ENCODE peak calls at places on chromosomes 2 and 18, in seven cellular contexts. J is H9, Z is neuronal stem cell, I is HCT116, X is A549, B is fibroblast of lung, T is PC-9. A is an unnamed sample.

GRCh38 chr18:62554083-62554815 is 31.4 kb downstream of the ZCCHC2 start:
- DNase-seq in J (no peak), Z (no peak), I (no peak), X (no peak), B (no peak), T (no peak), A (no peak)

GRCh38 chr2:101256316-101256715 is 3.6 kb downstream of the CNOT11 start:
- DNase-seq in J (no peak), Z (no peak), I (no peak), X (no peak), B (no peak), T (peak; percentile 21), A (no peak)

GRCh38 chr2:112582314-112582746 is 2.1 kb upstream of the CHCHD5 start:
- DNase-seq in J (no peak), Z (no peak), I (peak; percentile 24), X (no peak), B (peak; percentile 78), T (peak; percentile 20), A (peak; percentile 79)

GRCh38 chr2:75098856-75099255 is 100.5 kb downstream of the TACR1 start:
- DNase-seq in J (peak; percentile 49), Z (peak; percentile 30), I (no peak), X (peak; percentile 13), B (peak; percentile 32), T (peak; percentile 11), A (peak; percentile 10)

GRCh38 chr2:217858519-217859466 is 144.0 kb downstream of the TNS1 start:
- DNase-seq in J (peak; percentile 46), Z (peak; percentile 43), I (no peak), X (no peak), B (peak; percentile 94), T (peak; percentile 18), A (no peak)

GRCh38 chr2:26609839-26610277 is 31.3 kb downstream of the CIB4 start:
- DNase-seq in J (no peak), Z (no peak), I (no peak), X (no peak), B (no peak), T (no peak), A (peak; percentile 33)

GRCh38 chr18:50030146-50030545 is 164.8 kb downstream of the MYO5B start:
- DNase-seq in J (no peak), Z (no peak), I (no peak), X (no peak), B (no peak), T (no peak), A (no peak)

GRCh38 chr2:43144265-43144664 is 82.1 kb downstream of the ZFP36L2 start:
- DNase-seq in J (no peak), Z (no peak), I (no peak), X (no peak), B (peak; percentile 72), T (no peak), A (no peak)

GRCh38 chr2:99615247-99615771 is 125.5 kb upstream of the REV1 start:
- DNase-seq in J (peak; percentile 58), Z (no peak), I (peak; percentile 21), X (no peak), B (no peak), T (peak; percentile 19), A (no peak)

GRCh38 chr2:160338891-160339290 is 138.8 kb upstream of the ITGB6 start:
- DNase-seq in J (no peak), Z (no peak), I (no peak), X (no peak), B (peak; percentile 60), T (no peak), A (no peak)

GRCh38 chr2:60440080-60440753 is 113.2 kb downstream of the BCL11A start:
- DNase-seq in J (no peak), Z (no peak), I (no peak), X (no peak), B (no peak), T (no peak), A (peak; percentile 45)
- H3K4me1 ChIP-seq in J (peaks cover 3% of the 10 kb centered on the region), Z (no peaks in the 10 kb centered on the region), I (no peaks in the 10 kb centered on the region), X (no peaks in the 10 kb centered on the region), B (no peaks in the 10 kb centered on the region), T (no peaks in the 10 kb centered on the region), A (peaks cover 74% of the 10 kb centered on the region)

GRCh38 chr18:46723856-46724415 is 32.9 kb downstream of the ST8SIA5 start:
- DNase-seq in J (no peak), Z (no peak), I (no peak), X (no peak), B (no peak), T (no peak), A (no peak)
- H3K4me2 ChIP-seq in J (no peak overlapping the region), Z (no peak overlapping the region), I (no peak overlapping the region), X (no peak overlapping the region), B (no peak overlapping the region), T (no peak overlapping the region), A (no peak overlapping the region)

DNA sequence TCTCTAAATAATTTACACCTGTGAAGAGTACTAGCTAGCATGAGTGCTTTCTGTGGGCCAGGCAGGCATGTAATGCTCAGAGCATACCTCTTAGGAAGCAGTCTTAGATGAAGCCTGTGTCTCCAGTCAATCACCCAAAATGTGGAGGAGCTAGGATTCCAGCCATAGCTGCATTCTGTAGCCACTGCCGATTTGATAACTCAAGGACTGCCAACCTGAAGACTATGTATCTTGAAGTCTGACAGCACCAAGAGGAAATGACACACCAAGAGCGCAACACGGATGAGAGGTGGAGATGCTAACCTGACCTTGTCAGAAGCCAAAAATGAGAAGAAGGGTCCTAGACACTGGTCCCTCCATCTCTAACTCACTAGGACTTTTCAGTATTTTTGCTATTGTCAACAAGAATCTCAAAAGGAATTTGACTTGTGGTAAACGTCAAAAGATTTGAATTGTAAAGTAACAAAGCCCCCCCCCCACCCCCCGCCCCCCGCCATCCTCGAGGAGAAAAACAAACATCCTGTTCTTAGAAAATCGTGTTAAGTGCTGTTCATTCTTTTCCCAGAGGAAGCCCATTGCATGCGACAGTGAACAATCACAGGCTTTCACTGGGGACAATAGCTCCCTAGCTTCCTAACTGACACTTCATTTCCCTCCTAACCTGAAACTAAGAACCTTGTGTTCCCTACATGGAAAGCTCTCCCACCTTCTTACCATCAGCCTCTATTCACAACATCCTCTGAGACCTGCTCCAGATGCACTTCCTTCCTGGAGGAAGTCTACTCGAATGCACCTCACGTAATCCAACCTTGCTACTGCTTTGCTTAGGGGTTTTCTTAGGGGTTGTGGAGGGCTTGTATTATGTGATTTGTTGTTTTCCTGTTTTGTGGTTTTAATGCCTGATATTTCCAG is 14.7 kb downstream of the CDC42EP3 start:
- DNase-seq in J (peak; percentile 86), Z (peak; percentile 24), I (no peak), X (no peak), B (no peak), T (no peak), A (peak; percentile 57)
- H3K4me1 ChIP-seq in J (peaks cover 41% of the 10 kb centered on the region), Z (peaks cover 47% of the 10 kb centered on the region), I (peaks cover 55% of the 10 kb centered on the region), X (peaks cover 88% of the 10 kb centered on the region), B (peaks cover 17% of the 10 kb centered on the region), T (peaks cover 57% of the 10 kb centered on the region), A (peaks cover 78% of the 10 kb centered on the region)

DNA sequence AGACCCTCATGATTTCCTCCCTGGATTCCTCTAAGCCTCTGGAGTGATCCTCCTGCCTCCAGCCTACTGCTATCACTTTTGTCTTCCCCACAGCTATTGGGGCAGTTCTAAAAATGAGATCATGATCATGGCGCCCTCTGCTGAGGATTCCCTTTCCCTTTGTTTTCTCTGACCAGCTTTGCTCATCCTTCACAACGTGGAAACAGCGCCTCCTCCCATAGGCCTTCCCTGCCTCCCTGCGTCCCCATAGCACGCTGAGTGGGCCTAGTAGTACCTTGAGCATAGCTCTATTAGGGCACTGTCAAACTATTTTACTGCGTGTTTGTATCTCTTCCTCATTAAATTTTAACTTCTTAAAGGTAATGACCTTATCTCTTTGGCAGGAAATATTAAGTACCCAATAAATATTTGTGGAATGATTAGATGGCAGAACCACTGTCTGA is 207.0 kb upstream of the FANCL start:
- DNase-seq in J (peak; percentile 92), Z (peak; percentile 75), I (peak; percentile 88), X (peak; percentile 53), B (peak; percentile 73), T (peak; percentile 64), A (peak; percentile 50)
- H3K4me2 ChIP-seq in J (no peak overlapping the region), Z (no peak overlapping the region), I (peak overlapping the region; percentile 36), X (peak overlapping the region; percentile 42), B (no peak overlapping the region), T (no peak overlapping the region), A (no peak overlapping the region)